ENCODE peak calls at places on chromosomes 11 and 22, in four cellular contexts. W is lower lobe of right lung, H is GM12878, S is right atrium auricular region. A is an unnamed sample. For H3K27me3, the result is how much of the 10 kb centered on the place peaks cover.

GRCh38 chr11:111428113-111428876 is 49.2 kb upstream of the POU2AF1 start:
- DNase-seq in W (no peak), H (no peak), S (no peak), A (no peak)

GRCh38 chr22:50189184-50189848 is 3.6 kb downstream of the TRABD start:
- DNase-seq in H (no peak), W (no peak), S (no peak), A (no peak)

GRCh38 chr11:42951266-42951665 is 360.5 kb upstream of the API5 start:
- DNase-seq in W (no peak), S (no peak), H (no peak), A (no peak)

GRCh38 chr11:68854273-68854958 is 12.7 kb upstream of the CPT1A start:
- DNase-seq in W (no peak), S (no peak), H (no peak), A (no peak)

GRCh38 chr22:41508770-41509170 is 35.5 kb downstream of the POLR3H start:
- DNase-seq in W (no peak), S (no peak), H (no peak), A (no peak)

GRCh38 chr11:48098024-48098423 is 117.7 kb downstream of the PTPRJ start:
- DNase-seq in H (no peak), W (no peak), S (no peak), A (no peak)

GRCh38 chr11:26778000-26778757 is 56.3 kb upstream of the SLC5A12 start:
- DNase-seq in W (no peak), H (no peak), S (no peak), A (no peak)

GRCh38 chr22:22093743-22094142 is 111.2 kb upstream of the TOP3B start:
- DNase-seq in H (no peak), W (no peak), S (no peak), A (no peak)

GRCh38 chr11:57662893-57663292 is 5.0 kb upstream of the ZDHHC5 start:
- DNase-seq in H (no peak), S (no peak), W (no peak), A (no peak)

GRCh38 chr11:124895471-124895971 is 2.1 kb downstream of the ROBO4 start:
- DNase-seq in H (no peak), W (no peak), S (no peak), A (no peak)

GRCh38 chr11:69868003-69868865 is 49.0 kb upstream of the FGF3 start:
- DNase-seq in H (no peak), W (no peak), S (no peak), A (no peak)

GRCh38 chr22:46052801-46053562 is 76.0 kb upstream of the WNT7B start:
- DNase-seq in W (peak), H (no peak), S (no peak), A (peak)

GRCh38 chr11:59528741-59529140 is 17.4 kb downstream of the OR4D9 start:
- DNase-seq in H (no peak), S (no peak), W (no peak), A (no peak)

GRCh38 chr11:119641991-119642745 is 86.8 kb downstream of the NECTIN1 start:
- DNase-seq in W (no peak), H (no peak), S (no peak), A (no peak)

GRCh38 chr11:121328213-121328966 is 35.8 kb downstream of the SC5D start:
- DNase-seq in S (no peak), H (no peak), W (no peak), A (no peak)

GRCh38 chr11:76307416-76307815 is 73.5 kb downstream of the THAP12 start:
- DNase-seq in H (no peak), W (no peak), S (no peak), A (no peak)

GRCh38 chr11:6824461-6824860 is 21.0 kb upstream of the OR10A5 start:
- DNase-seq in S (no peak), W (no peak), H (no peak), A (no peak)

GRCh38 chr22:37281646-37282384 is 493 bp upstream of the CYTH4 start:
- DNase-seq in H (no peak), W (no peak), S (no peak), A (no peak)

GRCh38 chr22:39959640-39960447 is at the start of gene TMA7B:
- DNase-seq in W (no peak), H (no peak), S (no peak), A (no peak)

GRCh38 chr22:49997932-49998717 is 14.4 kb downstream of the IL17REL start:
- DNase-seq in S (no peak), W (peak), H (no peak), A (no peak)

GRCh38 chr11:85809881-85810280 is 1.1 kb downstream of the SYTL2 start:
- DNase-seq in S (no peak), W (no peak), H (no peak), A (no peak)

GRCh38 chr11:47241740-47242400 is 6.7 kb downstream of the ACP2 start:
- DNase-seq in H (no peak), W (no peak), S (no peak), A (no peak)

GRCh38 chr11:95788921-95789505 is 569 bp downstream of the FAM76B start:
- DNase-seq in W (no peak), S (no peak), H (no peak), A (no peak)

GRCh38 chr11:116931206-116931953 is 94.0 kb upstream of the APOA1 start:
- DNase-seq in H (no peak), S (peak), W (no peak), A (no peak)
- H3K4me3 ChIP-seq in H (no peak), S (no peak), W (no peak), A (no peak)

DNA sequence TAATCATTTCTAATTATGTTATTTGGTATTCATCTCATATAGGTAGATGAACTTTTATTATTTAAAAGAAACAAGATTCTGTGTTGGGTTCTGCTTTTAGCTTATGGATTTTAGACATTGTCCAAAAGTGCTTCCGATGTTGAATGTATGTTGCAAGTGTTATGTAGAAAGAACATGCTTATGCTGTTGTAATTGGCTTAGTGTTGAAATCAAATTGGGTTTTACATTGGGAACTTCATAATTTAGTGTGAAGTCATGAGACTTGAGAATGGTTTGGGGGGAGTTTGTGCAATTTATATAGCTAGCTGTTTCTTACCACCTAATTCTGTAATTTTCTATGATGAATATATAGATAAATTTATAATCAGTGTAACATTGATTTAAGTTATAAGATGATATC is 3.6 kb downstream of the MTMR3 start:
- DNase-seq in H (no peak), W (no peak), S (no peak), A (no peak)
- H3K27me3 ChIP-seq in H (under half), W (under half), S (under half), A (under half)

DNA sequence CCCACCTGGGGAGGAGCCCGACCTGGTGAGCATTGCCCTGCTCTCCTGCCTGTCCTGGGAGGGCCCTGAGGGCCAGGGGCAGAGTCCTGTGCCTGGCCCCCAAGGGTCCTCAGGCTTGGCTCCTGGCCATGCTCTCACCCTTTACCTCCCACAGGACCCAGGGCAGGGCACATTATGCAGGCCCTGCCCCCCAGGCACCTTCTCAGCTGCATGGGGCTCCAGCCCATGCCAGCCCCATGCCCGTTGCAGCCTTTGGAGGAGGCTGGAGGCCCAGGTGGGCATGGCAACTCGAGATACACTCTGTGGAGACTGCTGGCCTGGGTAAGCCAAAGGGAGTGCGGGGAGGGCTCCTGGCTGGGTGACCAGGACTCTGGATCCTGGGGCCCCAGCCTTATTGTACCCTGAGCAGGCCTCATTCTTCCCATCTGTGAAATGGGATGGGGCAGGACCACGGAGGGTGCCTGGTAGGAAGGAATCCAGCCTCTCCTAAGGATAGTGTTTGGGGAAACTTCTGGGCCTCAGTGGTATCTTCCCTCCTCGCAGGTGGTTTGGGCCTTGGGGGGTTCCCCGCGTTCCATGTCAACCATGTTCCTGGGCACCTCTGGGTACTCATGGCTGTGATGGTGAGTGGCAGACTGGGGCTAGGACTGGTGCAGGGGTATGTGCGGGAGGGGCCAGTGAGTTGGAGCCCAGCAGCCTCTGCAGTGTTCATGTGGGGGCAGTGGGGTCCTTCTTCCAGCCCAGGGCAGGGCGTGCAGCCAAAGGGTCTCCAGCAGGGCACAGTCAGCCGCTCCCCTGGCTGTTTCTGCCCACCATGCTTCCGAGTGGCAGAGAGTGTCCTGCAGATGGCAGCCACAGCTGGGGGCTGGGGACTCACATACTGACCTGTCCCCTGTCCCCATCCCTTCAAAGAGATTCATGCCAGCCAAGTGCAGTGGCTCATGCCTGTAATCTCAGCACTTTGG is 14.7 kb downstream of the RELT start:
- DNase-seq in W (peak), S (no peak), H (no peak), A (peak)
- H3K27ac ChIP-seq in W (no peak), S (no peak), H (no peak), A (no peak)

GRCh38 chr11:67732045-67732787 is 57.8 kb upstream of the ALDH3B2 start:
- DNase-seq in H (no peak), W (no peak), S (no peak), A (no peak)

DNA sequence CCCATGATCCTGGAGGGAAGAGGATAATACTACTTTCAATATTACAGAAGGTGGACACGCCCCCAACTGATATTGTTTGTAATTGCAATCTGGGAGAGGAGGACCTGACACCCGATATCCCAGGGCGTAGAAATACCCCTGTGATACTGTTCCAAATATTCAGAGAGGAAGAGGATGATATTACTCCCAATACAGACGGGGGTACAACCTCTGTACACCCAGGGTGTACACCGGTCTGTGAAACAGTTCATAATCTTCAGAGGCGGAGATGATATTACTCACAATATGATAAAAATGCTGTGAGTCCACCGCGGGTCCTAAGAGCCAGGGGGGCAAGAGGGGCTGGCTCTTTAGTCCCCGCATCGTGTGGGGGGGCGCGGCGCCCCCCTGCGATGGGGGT is 57.2 kb upstream of the ALDH3B2 start:
- DNase-seq in H (no peak), S (no peak), W (no peak), A (no peak)
- H3K4me3 ChIP-seq in H (no peak), S (no peak), W (no peak), A (peak)

DNA sequence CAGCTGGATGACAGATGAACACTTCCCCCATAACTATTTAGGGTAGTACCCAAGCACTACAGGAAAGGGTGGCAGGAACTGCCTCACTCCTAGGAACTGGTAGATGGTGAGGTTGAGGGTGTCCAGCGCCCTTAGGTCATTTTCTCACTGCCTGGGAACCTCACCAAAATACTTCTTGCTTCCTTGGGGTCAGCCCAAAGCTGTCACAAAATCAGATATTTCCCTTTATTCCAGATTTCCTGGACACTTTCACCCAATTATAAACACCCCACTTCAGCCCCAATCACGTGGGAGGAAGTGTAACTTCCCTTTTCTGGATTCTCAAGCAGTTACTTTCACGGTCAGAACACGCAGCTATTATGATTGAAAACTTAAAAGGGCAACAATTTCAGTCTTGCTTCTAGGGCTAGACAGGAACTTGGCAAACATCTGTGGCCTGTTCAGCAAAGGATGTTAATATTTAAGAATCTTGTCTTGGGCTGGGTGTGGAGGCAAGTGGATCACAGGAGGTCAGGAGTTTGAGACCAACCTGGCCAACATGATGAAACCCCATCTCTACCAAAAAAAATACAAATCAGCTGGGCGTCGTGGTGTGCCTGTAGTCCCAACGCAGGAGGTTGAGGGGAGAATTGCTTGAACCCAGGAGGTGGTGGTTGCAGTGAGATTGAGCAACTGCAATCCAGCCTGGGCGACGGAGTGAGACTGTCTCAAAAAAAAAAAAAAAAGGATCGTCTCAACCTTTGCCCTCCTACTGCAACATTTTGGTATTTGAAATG is 4.0 kb downstream of the FTH1 start:
- DNase-seq in W (no peak), H (peak), S (peak), A (peak)
- H3K27me3 ChIP-seq in W (under half), H (under half), S (under half), A (under half)

DNA sequence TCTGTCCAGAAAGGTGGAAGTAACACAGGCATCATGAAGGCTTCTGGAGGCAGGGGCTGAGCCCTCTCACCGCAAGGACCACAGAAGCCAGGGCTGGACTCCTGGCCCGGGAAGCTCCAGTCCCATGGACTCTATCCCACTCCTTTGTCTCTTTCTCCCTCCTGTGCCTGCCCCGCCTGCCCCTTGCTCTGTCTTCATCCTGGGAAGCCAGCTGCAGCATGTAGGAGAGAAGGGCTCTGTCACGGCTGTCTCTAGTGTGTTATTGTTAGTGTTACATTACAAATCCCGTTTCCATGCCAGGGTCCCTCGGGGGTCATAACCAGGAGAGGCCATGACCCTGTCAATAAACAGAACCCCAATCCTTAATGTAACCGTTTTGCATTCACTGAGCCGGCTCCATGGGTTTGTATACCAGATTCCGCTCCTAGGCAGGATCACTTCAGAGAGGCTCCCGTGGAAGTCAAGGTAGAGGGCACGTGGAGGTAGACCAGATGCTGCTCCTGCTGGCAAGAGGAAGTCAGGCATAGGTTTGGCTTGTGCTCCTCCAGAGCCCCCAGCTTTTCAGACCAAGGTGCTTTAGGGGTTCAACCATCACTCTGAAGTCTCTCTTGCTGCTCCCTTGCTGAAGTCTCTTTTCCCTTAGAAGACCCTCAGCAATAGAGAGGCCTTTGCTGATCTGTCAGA is 293.2 kb downstream of the ETS1 start:
- DNase-seq in S (no peak), H (no peak), W (no peak), A (no peak)
- H3K27ac ChIP-seq in S (no peak), H (no peak), W (no peak), A (no peak)